ENCODE peak calls at places on chromosome 17, in four cellular contexts. X is A549, K is HepG2, N is K562. B is an unnamed sample.

GRCh38 chr17:21042434-21043295 is at the start of gene USP22:
- DNase-seq in X (peak; percentile 76), N (no peak), K (no peak), B (peak; percentile 36)

GRCh38 chr17:5838661-5839300 is 231.4 kb upstream of the WSCD1 start:
- DNase-seq in X (no peak), K (no peak), N (no peak), B (peak; percentile 48)

GRCh38 chr17:42901535-42902229 is 1.1 kb downstream of the G6PC1 start:
- DNase-seq in K (no peak), N (no peak), X (no peak), B (no peak)

GRCh38 chr17:77608431-77608830 is 350.1 kb upstream of the TNRC6C start:
- DNase-seq in X (no peak), K (no peak), N (no peak), B (no peak)

GRCh38 chr17:47305302-47305923 is 18.3 kb upstream of the EFCAB13 start:
- DNase-seq in K (peak; percentile 25), X (peak; percentile 35), N (no peak), B (no peak)

GRCh38 chr17:72519598-72519936 is 398.7 kb downstream of the SOX9 start:
- DNase-seq in K (no peak), N (no peak), X (no peak), B (no peak)

GRCh38 chr17:80438806-80439205 is 23.8 kb downstream of the ENDOV start:
- DNase-seq in X (no peak), N (no peak), K (no peak), B (no peak)

GRCh38 chr17:67700720-67701119 is 17.0 kb upstream of the NOL11 start:
- DNase-seq in N (no peak), X (no peak), K (no peak), B (no peak)

GRCh38 chr17:76405967-76406647 is 21.7 kb downstream of the SPHK1 start:
- DNase-seq in K (no peak), X (no peak), N (peak; percentile 93), B (no peak)

GRCh38 chr17:77353684-77354419 is 213.1 kb downstream of the SEC14L1 start:
- DNase-seq in K (no peak), N (no peak), X (no peak), B (no peak)

GRCh38 chr17:45852535-45853297 is 8.0 kb downstream of the SPPL2C start:
- DNase-seq in K (peak; percentile 62), X (peak; percentile 57), N (peak; percentile 70), B (peak; percentile 76)

GRCh38 chr17:82213251-82214011 is 789 bp upstream of the CCDC57 start:
- DNase-seq in X (peak; percentile 97), N (peak; percentile 69), K (peak; percentile 59), B (no peak)

GRCh38 chr17:75289122-75289831 is at the start of gene SLC25A19:
- DNase-seq in K (peak; percentile 99), X (peak; percentile 100), N (peak; percentile 98), B (peak; percentile 98)

GRCh38 chr17:5665164-5665563 is 80.9 kb upstream of the NLRP1 start:
- DNase-seq in N (no peak), K (no peak), X (no peak), B (no peak)

GRCh38 chr17:64357191-64357981 is 33.3 kb downstream of the PECAM1 start:
- DNase-seq in K (no peak), N (no peak), X (no peak), B (no peak)

GRCh38 chr17:14833201-14833773 is 431.8 kb downstream of the PMP22 start:
- DNase-seq in N (no peak), X (no peak), K (no peak), B (no peak)

GRCh38 chr17:38981640-38982039 is 14.4 kb upstream of the FBXO47 start:
- DNase-seq in X (no peak), N (no peak), K (no peak), B (no peak)

GRCh38 chr17:57559634-57560387 is 185.3 kb downstream of the CCDC182 start:
- DNase-seq in X (no peak), N (no peak), K (no peak), B (no peak)
- TF ChIP-seq JUN in X (no peak), N (no peak), K (no peak), B (no peak)

GRCh38 chr17:54426287-54426886 is 474.3 kb upstream of the TOM1L1 start:
- DNase-seq in X (peak; percentile 1), K (peak; percentile 7), N (no peak), B (no peak)
- TF ChIP-seq NR3C1 in X (no peak), K (no peak), N (no peak), B (no peak)

DNA sequence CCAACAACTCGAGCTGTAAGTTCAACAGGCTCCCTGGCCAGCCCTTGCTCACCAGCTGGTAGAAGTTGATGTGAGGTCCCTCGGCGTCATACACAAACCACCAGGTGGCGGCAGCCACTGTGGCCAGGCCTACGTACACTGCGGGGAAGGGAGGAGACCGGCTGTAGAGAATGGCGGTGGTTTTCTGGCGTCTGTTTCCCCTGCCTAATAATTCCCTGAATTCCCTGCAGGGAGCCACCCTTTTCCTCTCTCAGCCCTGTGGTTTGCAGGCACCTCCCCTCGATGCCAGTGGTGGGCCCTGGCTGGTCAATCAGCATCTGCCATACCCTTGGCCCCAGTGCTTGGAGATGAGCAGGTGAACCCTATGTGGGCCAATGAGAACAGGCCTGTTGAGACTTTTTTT is 18.9 kb upstream of the P2RX1 start:
- DNase-seq in K (peak; percentile 73), N (peak; percentile 41), X (peak; percentile 84), B (peak; percentile 83)
- TF ChIP-seq JUN in K (no peak), N (no peak), X (no peak), B (no peak)

DNA sequence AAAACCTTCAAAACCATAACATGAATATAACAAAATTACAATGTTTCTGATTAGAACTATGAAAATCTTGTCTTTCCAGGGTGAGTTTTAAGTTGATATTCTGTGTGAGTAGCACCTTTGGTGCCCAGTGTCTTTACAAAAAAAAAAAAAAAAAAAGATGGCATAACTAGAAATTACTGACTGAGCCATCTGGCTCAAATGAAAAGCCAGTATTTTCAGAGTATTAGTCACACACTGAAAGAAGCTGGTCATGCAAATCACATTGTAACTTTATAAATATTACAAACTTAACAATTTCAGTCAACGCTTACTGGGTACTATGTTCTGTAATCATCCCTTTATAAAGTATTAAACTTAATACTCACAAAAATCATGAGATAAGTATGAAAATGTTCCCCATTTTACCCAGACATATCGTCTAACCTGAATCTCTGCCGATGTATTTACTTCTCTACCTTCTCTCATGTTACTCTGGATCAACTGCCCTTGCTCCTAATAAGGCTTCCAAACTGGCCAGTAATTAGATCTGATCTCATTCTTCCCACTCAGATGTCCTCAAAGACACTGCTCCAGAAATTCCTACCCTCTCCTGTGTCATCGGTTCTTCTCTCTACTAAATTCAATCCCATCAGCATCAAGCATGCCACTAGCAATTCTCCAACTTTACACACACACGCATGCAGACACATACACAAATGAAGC is 25.4 kb downstream of the UBE2G1 start:
- DNase-seq in N (no peak), X (no peak), K (no peak), B (no peak)
- TF ChIP-seq NR3C1 in N (no peak), X (no peak), K (no peak), B (no peak)

GRCh38 chr17:50272711-50273653 is 1.3 kb upstream of the TMEM92 start:
- DNase-seq in K (no peak), N (peak; percentile 81), X (peak; percentile 73), B (peak; percentile 84)

GRCh38 chr17:50275279-50275678 is 1.0 kb downstream of the TMEM92 start:
- DNase-seq in N (no peak), K (no peak), X (no peak), B (no peak)

GRCh38 chr17:50274945-50275221 is 617 bp downstream of the TMEM92 start:
- DNase-seq in N (no peak), X (no peak), K (no peak), B (no peak)

GRCh38 chr17:50273654-50274040 is 619 bp upstream of the TMEM92 start:
- DNase-seq in K (no peak), N (no peak), X (no peak), B (peak; percentile 10)

GRCh38 chr17:50274142-50274944 is at the start of gene TMEM92:
- DNase-seq in K (no peak), X (peak; percentile 86), N (peak; percentile 86), B (peak; percentile 94)
- TF ChIP-seq JUN in K (no peak), X (no peak), N (no peak), B (no peak)

GRCh38 chr17:27430882-27431491 is 25.3 kb upstream of the KSR1 start:
- DNase-seq in N (peak; percentile 44), K (peak; percentile 34), X (peak; percentile 45), B (peak; percentile 62)

GRCh38 chr17:27430383-27430840 is 25.8 kb upstream of the KSR1 start:
- DNase-seq in N (no peak), X (no peak), K (no peak), B (no peak)

GRCh38 chr17:27428781-27429505 is 27.3 kb upstream of the KSR1 start:
- DNase-seq in K (no peak), X (no peak), N (no peak), B (no peak)

GRCh38 chr17:27433521-27433920 is 22.7 kb upstream of the KSR1 start:
- DNase-seq in N (no peak), X (no peak), K (no peak), B (no peak)

GRCh38 chr17:27429666-27430382 is 26.4 kb upstream of the KSR1 start:
- DNase-seq in X (no peak), K (no peak), N (no peak), B (no peak)
- TF ChIP-seq NR3C1 in X (no peak), K (no peak), N (no peak), B (no peak)

GRCh38 chr17:2023692-2024571 is 1.2 kb downstream of the RTN4RL1 start:
- DNase-seq in K (no peak), N (peak; percentile 57), X (peak; percentile 55), B (peak; percentile 86)
- TF ChIP-seq JUN in K (no peak), N (no peak), X (no peak), B (no peak)

GRCh38 chr17:37315601-37316000 is 60.2 kb upstream of the C17orf78 start:
- DNase-seq in N (no peak), K (no peak), X (no peak), B (no peak)

GRCh38 chr17:37309051-37309450 is 66.7 kb upstream of the C17orf78 start:
- DNase-seq in K (no peak), X (no peak), N (no peak), B (no peak)

GRCh38 chr17:37305406-37305905 is 70.3 kb upstream of the C17orf78 start:
- DNase-seq in X (no peak), N (no peak), K (no peak), B (no peak)

GRCh38 chr17:37312137-37312923 is 63.5 kb upstream of the C17orf78 start:
- DNase-seq in K (no peak), N (no peak), X (no peak), B (no peak)

GRCh38 chr17:37310940-37311339 is 64.8 kb upstream of the C17orf78 start:
- DNase-seq in X (no peak), N (no peak), K (no peak), B (no peak)
- TF ChIP-seq NR3C1 in X (no peak), N (no peak), K (no peak), B (no peak)

GRCh38 chr17:7323731-7324437 is 5.3 kb downstream of the NEURL4 start:
- DNase-seq in X (peak; percentile 83), K (no peak), N (peak; percentile 55), B (peak; percentile 92)
- TF ChIP-seq JUN in X (no peak), K (no peak), N (no peak), B (no peak)